ENCODE peak calls at places on chromosome 17, in seven cellular contexts. S is mammary epithelial cell, V is SK-N-SH, Y is Panc1, R is transverse colon, K is AG10803, O is pancreas. C is an unnamed sample.

GRCh38 chr17:41360291-41360995 is 9.2 kb downstream of the KRT33B start:
- DNase-seq in V (no peak), R (no peak), Y (no peak), O (no peak), S (peak), K (peak), C (no peak)

GRCh38 chr17:73972056-73972455 is 231.4 kb upstream of the RPL38 start:
- DNase-seq in O (no peak), S (no peak), Y (no peak), K (no peak), V (no peak), R (no peak), C (no peak)

GRCh38 chr17:78939615-78940014 is 14.4 kb upstream of the TIMP2 start:
- DNase-seq in V (peak), O (no peak), R (no peak), S (no peak), Y (no peak), K (no peak), C (no peak)

GRCh38 chr17:7119314-7119713 is 4.7 kb upstream of the ASGR2 start:
- DNase-seq in S (no peak), V (no peak), O (peak), Y (no peak), K (no peak), R (no peak), C (no peak)

GRCh38 chr17:79573196-79573929 is 37.5 kb downstream of the RBFOX3 start:
- DNase-seq in O (no peak), V (no peak), R (no peak), K (no peak), Y (no peak), S (peak), C (no peak)

GRCh38 chr17:58759522-58759921 is 3.9 kb downstream of the PPM1E start:
- DNase-seq in R (no peak), O (no peak), Y (no peak), V (peak), K (no peak), S (no peak), C (no peak)

GRCh38 chr17:16443390-16444257 is 28.3 kb downstream of the TRPV2 start:
- DNase-seq in O (no peak), Y (no peak), K (no peak), V (no peak), R (no peak), S (no peak), C (no peak)

GRCh38 chr17:74344658-74345057 is 17.0 kb downstream of the BTBD17 start:
- DNase-seq in R (no peak), V (no peak), Y (no peak), O (no peak), S (no peak), K (no peak), C (no peak)

GRCh38 chr17:40473573-40474365 is 27.7 kb downstream of the TNS4 start:
- DNase-seq in R (no peak), O (no peak), V (no peak), S (peak), K (no peak), Y (no peak), C (no peak)

GRCh38 chr17:50345443-50346312 is at the start of gene XYLT2:
- DNase-seq in O (peak), R (peak), V (peak), S (peak), K (peak), Y (no peak), C (peak)

GRCh38 chr17:83037084-83037950 is 42.1 kb upstream of the METRNL start:
- DNase-seq in Y (no peak), R (no peak), K (no peak), O (no peak), V (peak), S (no peak), C (no peak)

GRCh38 chr17:47713980-47714689 is 18.9 kb upstream of the TBX21 start:
- DNase-seq in Y (no peak), V (no peak), K (no peak), S (no peak), O (no peak), R (no peak), C (no peak)

GRCh38 chr17:9672266-9672665 is 26.9 kb downstream of the USP43 start:
- DNase-seq in O (no peak), Y (no peak), V (no peak), S (no peak), R (no peak), K (peak), C (no peak)

GRCh38 chr17:43599835-43600234 is 53.7 kb upstream of the ETV4 start:
- DNase-seq in Y (no peak), S (peak), O (no peak), K (peak), R (no peak), V (no peak), C (no peak)

GRCh38 chr17:7173687-7174602 is 5.2 kb downstream of the ASGR1 start:
- DNase-seq in S (no peak), K (no peak), O (peak), V (peak), Y (no peak), R (peak), C (no peak)

GRCh38 chr17:38996660-38997337 is 29.6 kb upstream of the FBXO47 start:
- DNase-seq in K (no peak), S (no peak), V (no peak), Y (no peak), R (no peak), O (no peak), C (no peak)

GRCh38 chr17:47987240-47987835 is 16.4 kb downstream of the CDK5RAP3 start:
- DNase-seq in Y (no peak), S (no peak), O (no peak), V (peak), K (peak), R (no peak), C (no peak)

GRCh38 chr17:47789611-47790520 is 31.7 kb downstream of the OSBPL7 start:
- DNase-seq in V (peak), Y (no peak), K (peak), S (peak), O (peak), R (peak), C (no peak)

GRCh38 chr17:61488878-61489718 is 36.9 kb downstream of the TBX4 start:
- DNase-seq in S (peak), K (no peak), R (peak), Y (no peak), O (no peak), V (no peak), C (no peak)

GRCh38 chr17:16013943-16014407 is 14.4 kb downstream of the TTC19 start:
- DNase-seq in S (peak), R (no peak), K (peak), V (peak), Y (peak), O (no peak), C (no peak)

GRCh38 chr17:36697907-36698526 is 96.6 kb downstream of the MRM1 start:
- DNase-seq in R (no peak), V (no peak), Y (no peak), S (no peak), O (no peak), K (no peak), C (no peak)

GRCh38 chr17:78862073-78863023 is 21.7 kb upstream of the USP36 start:
- DNase-seq in K (peak), Y (peak), R (peak), V (no peak), S (peak), O (peak), C (no peak)

GRCh38 chr17:80761421-80761871 is 216.8 kb downstream of the RPTOR start:
- DNase-seq in K (peak), O (no peak), S (peak), Y (no peak), R (no peak), V (no peak), C (no peak)

GRCh38 chr17:7858487-7858832 is 657 bp downstream of the CYB5D1 start:
- DNase-seq in R (peak), O (peak), Y (no peak), S (no peak), K (peak), V (no peak), C (no peak)

GRCh38 chr17:66255112-66255511 is 25.9 kb upstream of the APOH start:
- DNase-seq in V (peak), R (no peak), Y (no peak), O (no peak), S (peak), K (peak), C (peak)

GRCh38 chr17:78278139-78278741 is 46.8 kb downstream of the TMEM235 start:
- DNase-seq in O (no peak), Y (no peak), K (no peak), R (peak), S (no peak), V (no peak), C (no peak)

GRCh38 chr17:73430848-73431247 is 119.0 kb upstream of the CDC42EP4 start:
- DNase-seq in S (no peak), O (no peak), V (no peak), K (no peak), R (no peak), Y (no peak), C (no peak)

GRCh38 chr17:7034955-7035590 is 742 bp upstream of the SLC16A13 start:
- DNase-seq in Y (no peak), V (no peak), S (no peak), K (no peak), R (no peak), O (no peak), C (no peak)

GRCh38 chr17:71055128-71055527 is 885.8 kb downstream of the KCNJ2 start:
- DNase-seq in K (no peak), O (no peak), R (no peak), S (peak), V (no peak), Y (no peak), C (no peak)

GRCh38 chr17:8408371-8408770 is 10.7 kb upstream of the RNF222 start:
- DNase-seq in K (no peak), R (peak), O (no peak), Y (no peak), V (no peak), S (peak), C (no peak)

GRCh38 chr17:57989011-57989345 is 924 bp upstream of the VEZF1 start:
- DNase-seq in O (no peak), Y (no peak), V (peak), S (no peak), K (no peak), R (peak), C (no peak)

GRCh38 chr17:21008992-21009671 is 33.7 kb downstream of the USP22 start:
- DNase-seq in S (no peak), R (no peak), K (no peak), Y (no peak), V (no peak), O (no peak), C (no peak)

GRCh38 chr17:21711182-21711581 is 18.9 kb downstream of the KCNJ18 start:
- DNase-seq in S (no peak), R (no peak), K (no peak), Y (no peak), V (no peak), O (no peak), C (no peak)

GRCh38 chr17:48047113-48047740 is 932 bp upstream of the NFE2L1 start:
- DNase-seq in S (no peak), V (no peak), O (no peak), Y (no peak), K (no peak), R (no peak), C (no peak)

GRCh38 chr17:41212524-41213169 is 13.8 kb upstream of the KRTAP9-2 start:
- DNase-seq in Y (no peak), V (no peak), R (no peak), S (no peak), O (no peak), K (no peak), C (no peak)

DNA sequence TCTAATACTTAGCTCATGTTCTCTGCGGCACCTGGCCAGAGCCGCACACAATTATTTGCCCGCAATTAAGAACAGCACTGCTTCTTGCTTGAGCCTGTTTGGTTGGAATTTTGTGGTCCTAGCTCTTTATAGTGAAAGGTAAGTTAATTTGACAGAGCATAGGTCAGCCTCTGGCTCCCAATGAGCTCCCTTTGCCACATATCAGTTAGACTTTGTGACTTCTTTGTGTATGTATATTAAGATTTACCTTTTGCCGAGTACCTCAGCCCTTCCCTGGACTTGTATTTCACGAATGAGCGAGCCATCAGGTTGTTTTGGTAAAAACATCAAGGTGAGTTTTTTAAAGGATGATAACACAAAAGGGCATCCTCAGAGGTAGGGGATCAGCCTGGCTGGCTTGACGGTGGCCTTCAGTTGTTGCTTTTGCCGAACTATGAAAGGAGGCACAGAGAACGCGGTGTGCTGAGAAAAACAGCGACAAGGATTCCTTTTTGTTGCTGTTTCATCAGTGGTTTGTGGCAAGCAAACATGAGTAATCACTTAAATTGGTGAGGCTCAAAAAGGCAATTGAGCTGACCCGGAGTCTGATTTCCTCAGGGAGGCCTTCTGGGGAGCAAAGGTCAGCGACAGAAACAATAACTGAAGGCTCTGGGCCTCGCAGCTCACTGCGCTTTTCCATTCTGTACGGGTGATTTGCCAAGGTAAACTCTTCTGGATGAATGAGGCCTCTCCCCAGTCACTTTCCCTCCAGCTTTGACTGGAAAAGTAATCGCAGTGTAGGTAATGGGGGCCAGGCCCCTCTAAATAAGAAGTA is 163.6 kb downstream of the HS3ST3A1 start:
- DNase-seq in Y (no peak), V (no peak), R (peak), O (no peak), S (no peak), K (no peak), C (no peak)
- H3K4me3 ChIP-seq in Y (no peak), V (no peak), R (no peak), O (no peak), S (no peak), K (no peak), C (no peak)

GRCh38 chr17:347309-347708 is 5.3 kb downstream of the RPH3AL start:
- DNase-seq in S (no peak), V (no peak), O (no peak), Y (no peak), R (no peak), K (no peak), C (no peak)
- TF ChIP-seq CTCF in S (no peak), V (no peak), O (no peak), Y (no peak), R (no peak), K (no peak), C (no peak)

DNA sequence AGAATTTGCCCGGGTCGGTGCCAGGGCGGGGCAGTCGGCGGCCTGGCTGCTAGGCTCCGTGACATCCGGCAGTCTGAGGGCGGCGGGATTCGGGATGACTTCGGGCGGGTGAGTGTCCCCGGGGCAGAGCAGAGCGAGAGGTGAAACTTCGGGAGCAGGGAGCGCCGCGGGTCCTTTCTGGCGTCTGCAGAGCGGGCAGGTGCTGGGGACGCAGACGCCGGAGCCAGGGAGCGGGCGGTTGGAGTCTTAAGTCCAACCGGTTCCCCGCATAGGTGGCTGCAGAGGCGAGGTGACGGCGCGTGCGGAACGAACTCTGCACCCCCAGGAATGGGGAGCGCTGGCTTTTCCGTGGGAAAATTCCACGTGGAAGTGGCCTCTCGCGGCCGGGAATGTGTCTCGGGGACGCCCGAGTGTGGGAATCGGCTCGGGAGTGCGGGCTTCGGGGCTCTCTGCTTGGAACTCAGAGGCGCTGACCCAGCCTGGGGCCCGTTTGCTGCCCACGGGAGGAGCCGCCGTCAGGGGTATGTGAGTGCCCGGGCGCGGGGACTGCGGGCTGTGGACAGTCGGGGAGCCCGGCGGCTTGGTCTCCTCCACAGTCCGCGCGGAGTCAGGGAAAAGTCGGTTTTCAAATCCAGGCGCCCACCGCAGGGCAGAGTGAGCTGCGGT is at the start of gene B4GALNT2:
- DNase-seq in K (no peak), Y (no peak), O (peak), S (peak), R (peak), V (peak), C (no peak)
- H3K4me3 ChIP-seq in K (peak), Y (no peak), O (peak), S (peak), R (peak), V (no peak), C (no peak)

DNA sequence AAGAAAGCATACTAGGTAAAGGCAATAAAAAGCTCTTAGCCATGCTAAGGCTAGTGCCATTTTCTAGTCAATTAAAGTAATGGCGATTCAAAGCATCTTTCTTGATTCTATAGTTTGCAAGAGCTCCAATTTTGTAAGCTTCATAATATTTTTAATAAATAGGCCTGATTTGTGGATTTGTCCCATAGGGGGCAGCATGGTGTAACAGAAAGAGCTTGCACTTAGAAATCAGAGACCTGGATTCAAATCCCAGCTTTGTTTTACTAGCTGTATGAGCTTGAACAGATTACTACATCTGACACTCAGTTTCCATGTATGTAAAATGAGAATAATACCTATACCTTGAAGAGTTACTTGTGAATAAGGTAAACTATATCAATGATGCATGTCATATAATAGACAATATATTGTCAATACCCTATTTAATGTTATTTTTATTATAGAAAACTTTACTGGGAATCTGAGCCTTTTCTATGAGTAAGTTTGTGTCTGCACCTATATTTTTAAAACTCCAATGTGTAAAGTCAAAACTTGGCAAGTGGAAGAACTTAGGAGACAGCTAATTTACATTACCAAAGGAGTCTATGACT is 93.6 kb upstream of the NOG start:
- DNase-seq in R (no peak), O (no peak), S (peak), Y (peak), K (peak), V (no peak), C (peak)
- TF ChIP-seq CTCF in R (no peak), O (no peak), S (peak), Y (peak), K (peak), V (peak), C (peak)

GRCh38 chr17:60158751-60159478 is 9.1 kb downstream of the CA4 start:
- DNase-seq in O (peak), V (peak), R (no peak), K (no peak), S (no peak), Y (no peak), C (no peak)
- H3K4me3 ChIP-seq in O (no peak), V (no peak), R (no peak), K (no peak), S (no peak), Y (no peak), C (no peak)

GRCh38 chr17:4556996-4557395 is 1.8 kb upstream of the MYBBP1A start:
- DNase-seq in S (no peak), V (no peak), R (no peak), K (no peak), Y (no peak), O (no peak), C (no peak)

GRCh38 chr17:4553669-4554068 is 1.5 kb downstream of the MYBBP1A start:
- DNase-seq in O (no peak), S (no peak), V (no peak), K (no peak), Y (no peak), R (no peak), C (no peak)

GRCh38 chr17:4554441-4554996 is 665 bp downstream of the MYBBP1A start:
- DNase-seq in V (no peak), R (no peak), S (no peak), K (no peak), Y (no peak), O (peak), C (no peak)

GRCh38 chr17:4555863-4556646 is 871 bp upstream of the MYBBP1A start:
- DNase-seq in R (no peak), O (no peak), V (peak), K (no peak), S (no peak), Y (no peak), C (no peak)

GRCh38 chr17:4554997-4555799 is at the start of gene MYBBP1A:
- DNase-seq in R (peak), Y (peak), S (peak), K (peak), V (peak), O (peak), C (peak)
- TF ChIP-seq CTCF in R (peak), Y (no peak), S (no peak), K (peak), V (peak), O (no peak), C (peak)